ENCODE peak calls at places on chromosomes 7 and 10, in eight cellular contexts. One of them, this sample, is unnamed.

GRCh38 chr7:133790911-133791310 is 336.2 kb upstream of the LRGUK start:
- DNase-seq in thyroid gland: no peak
- DNase-seq in A549: no peak
- DNase-seq in HCT116: no peak
- DNase-seq in transverse colon: no peak
- DNase-seq in heart left ventricle: no peak
- DNase-seq in stomach: no peak
- DNase-seq in tibial nerve: no peak
- DNase-seq in this sample: no peak

GRCh38 chr10:79046326-79046725 is 22.4 kb upstream of the ZMIZ1 start:
- DNase-seq in thyroid gland: no peak
- DNase-seq in A549: no peak
- DNase-seq in HCT116: no peak
- DNase-seq in transverse colon: no peak
- DNase-seq in heart left ventricle: peak; percentile 14
- DNase-seq in stomach: no peak
- DNase-seq in tibial nerve: no peak
- DNase-seq in this sample: no peak

GRCh38 chr7:38550881-38551280 is 80.3 kb downstream of the AMPH start:
- DNase-seq in thyroid gland: no peak
- DNase-seq in A549: no peak
- DNase-seq in HCT116: no peak
- DNase-seq in transverse colon: no peak
- DNase-seq in heart left ventricle: no peak
- DNase-seq in stomach: no peak
- DNase-seq in tibial nerve: no peak
- DNase-seq in this sample: no peak

GRCh38 chr10:126041804-126042231 is 145.5 kb downstream of the FANK1 start:
- DNase-seq in thyroid gland: peak; percentile 96
- DNase-seq in A549: peak; percentile 80
- DNase-seq in HCT116: no peak
- DNase-seq in transverse colon: peak; percentile 71
- DNase-seq in heart left ventricle: peak; percentile 86
- DNase-seq in stomach: peak; percentile 41
- DNase-seq in tibial nerve: peak; percentile 62
- DNase-seq in this sample: peak; percentile 71

GRCh38 chr7:140972876-140973829 is 41.6 kb downstream of the MRPS33 start:
- DNase-seq in thyroid gland: no peak
- DNase-seq in A549: no peak
- DNase-seq in HCT116: no peak
- DNase-seq in transverse colon: no peak
- DNase-seq in heart left ventricle: no peak
- DNase-seq in stomach: no peak
- DNase-seq in tibial nerve: no peak
- DNase-seq in this sample: no peak

GRCh38 chr7:55912748-55913158 is 25.5 kb downstream of the ZNF713 start:
- DNase-seq in thyroid gland: no peak
- DNase-seq in A549: no peak
- DNase-seq in HCT116: no peak
- DNase-seq in transverse colon: no peak
- DNase-seq in heart left ventricle: no peak
- DNase-seq in stomach: no peak
- DNase-seq in tibial nerve: no peak
- DNase-seq in this sample: no peak

GRCh38 chr10:4512557-4513286 is 313.3 kb upstream of the AKR1E2 start:
- DNase-seq in thyroid gland: peak; percentile 64
- DNase-seq in A549: peak; percentile 75
- DNase-seq in HCT116: peak; percentile 36
- DNase-seq in transverse colon: peak; percentile 44
- DNase-seq in heart left ventricle: peak; percentile 62
- DNase-seq in stomach: peak; percentile 37
- DNase-seq in tibial nerve: no peak
- DNase-seq in this sample: peak; percentile 12

GRCh38 chr7:123872908-123873307 is 27.9 kb downstream of the HYAL4 start:
- DNase-seq in thyroid gland: no peak
- DNase-seq in A549: no peak
- DNase-seq in HCT116: no peak
- DNase-seq in transverse colon: no peak
- DNase-seq in heart left ventricle: no peak
- DNase-seq in stomach: no peak
- DNase-seq in tibial nerve: no peak
- DNase-seq in this sample: no peak

GRCh38 chr7:138665669-138666140 is 35.5 kb downstream of the SVOPL start:
- DNase-seq in thyroid gland: no peak
- DNase-seq in A549: no peak
- DNase-seq in HCT116: no peak
- DNase-seq in transverse colon: no peak
- DNase-seq in heart left ventricle: no peak
- DNase-seq in stomach: no peak
- DNase-seq in tibial nerve: no peak
- DNase-seq in this sample: no peak

GRCh38 chr7:106064329-106064728 is 47.8 kb downstream of the SYPL1 start:
- DNase-seq in thyroid gland: no peak
- DNase-seq in A549: no peak
- DNase-seq in HCT116: no peak
- DNase-seq in transverse colon: no peak
- DNase-seq in heart left ventricle: no peak
- DNase-seq in stomach: no peak
- DNase-seq in tibial nerve: no peak
- DNase-seq in this sample: no peak

GRCh38 chr10:23171232-23171876 is 20.8 kb upstream of the PTF1A start:
- DNase-seq in thyroid gland: peak; percentile 61
- DNase-seq in A549: no peak
- DNase-seq in HCT116: no peak
- DNase-seq in transverse colon: no peak
- DNase-seq in heart left ventricle: no peak
- DNase-seq in stomach: no peak
- DNase-seq in tibial nerve: no peak
- DNase-seq in this sample: peak; percentile 19

GRCh38 chr7:108226723-108227359 is 96.7 kb upstream of the LAMB4 start:
- DNase-seq in thyroid gland: no peak
- DNase-seq in A549: no peak
- DNase-seq in HCT116: no peak
- DNase-seq in transverse colon: no peak
- DNase-seq in heart left ventricle: no peak
- DNase-seq in stomach: no peak
- DNase-seq in tibial nerve: no peak
- DNase-seq in this sample: peak; percentile 35

GRCh38 chr7:5598261-5598761 is 174.7 kb upstream of the TNRC18 start:
- DNase-seq in thyroid gland: no peak
- DNase-seq in A549: peak; percentile 44
- DNase-seq in HCT116: no peak
- DNase-seq in transverse colon: no peak
- DNase-seq in heart left ventricle: no peak
- DNase-seq in stomach: no peak
- DNase-seq in tibial nerve: no peak
- DNase-seq in this sample: peak; percentile 39

GRCh38 chr10:62979921-62980320 is 153.2 kb upstream of the NRBF2 start:
- DNase-seq in thyroid gland: no peak
- DNase-seq in A549: no peak
- DNase-seq in HCT116: no peak
- DNase-seq in transverse colon: no peak
- DNase-seq in heart left ventricle: no peak
- DNase-seq in stomach: no peak
- DNase-seq in tibial nerve: no peak
- DNase-seq in this sample: no peak

GRCh38 chr10:125169915-125170314 is 9.6 kb upstream of the CTBP2 start:
- DNase-seq in thyroid gland: no peak
- DNase-seq in A549: no peak
- DNase-seq in HCT116: no peak
- DNase-seq in transverse colon: no peak
- DNase-seq in heart left ventricle: no peak
- DNase-seq in stomach: no peak
- DNase-seq in tibial nerve: no peak
- DNase-seq in this sample: no peak

GRCh38 chr7:1339611-1340010 is 106.9 kb downstream of the UNCX start:
- DNase-seq in thyroid gland: no peak
- DNase-seq in A549: no peak
- DNase-seq in HCT116: no peak
- DNase-seq in transverse colon: no peak
- DNase-seq in heart left ventricle: peak; percentile 3
- DNase-seq in stomach: no peak
- DNase-seq in tibial nerve: no peak
- DNase-seq in this sample: no peak

GRCh38 chr7:4724648-4725013 is 42.5 kb downstream of the FOXK1 start:
- DNase-seq in thyroid gland: no peak
- DNase-seq in A549: peak; percentile 52
- DNase-seq in HCT116: no peak
- DNase-seq in transverse colon: no peak
- DNase-seq in heart left ventricle: no peak
- DNase-seq in stomach: no peak
- DNase-seq in tibial nerve: no peak
- DNase-seq in this sample: no peak

GRCh38 chr7:20785211-20786048 is 1.3 kb downstream of the SP8 start:
- DNase-seq in thyroid gland: peak; percentile 25
- DNase-seq in A549: no peak
- DNase-seq in HCT116: no peak
- DNase-seq in transverse colon: no peak
- DNase-seq in heart left ventricle: no peak
- DNase-seq in stomach: peak; percentile 36
- DNase-seq in tibial nerve: no peak
- DNase-seq in this sample: peak; percentile 46

GRCh38 chr7:51007708-51008505 is 225.2 kb upstream of the GRB10 start:
- DNase-seq in thyroid gland: no peak
- DNase-seq in A549: no peak
- DNase-seq in HCT116: no peak
- DNase-seq in transverse colon: no peak
- DNase-seq in heart left ventricle: no peak
- DNase-seq in stomach: no peak
- DNase-seq in tibial nerve: no peak
- DNase-seq in this sample: no peak

GRCh38 chr10:72065439-72066025 is 22.8 kb downstream of the SPOCK2 start:
- DNase-seq in thyroid gland: no peak
- DNase-seq in A549: no peak
- DNase-seq in HCT116: no peak
- DNase-seq in transverse colon: no peak
- DNase-seq in heart left ventricle: no peak
- DNase-seq in stomach: no peak
- DNase-seq in tibial nerve: no peak
- DNase-seq in this sample: no peak

GRCh38 chr10:6114299-6114698 is 25.5 kb downstream of the RBM17 start:
- DNase-seq in thyroid gland: no peak
- DNase-seq in A549: no peak
- DNase-seq in HCT116: no peak
- DNase-seq in transverse colon: no peak
- DNase-seq in heart left ventricle: no peak
- DNase-seq in stomach: no peak
- DNase-seq in tibial nerve: no peak
- DNase-seq in this sample: no peak

GRCh38 chr7:50558380-50559051 is 6.7 kb downstream of the DDC start:
- DNase-seq in thyroid gland: no peak
- DNase-seq in A549: no peak
- DNase-seq in HCT116: no peak
- DNase-seq in transverse colon: no peak
- DNase-seq in heart left ventricle: no peak
- DNase-seq in stomach: no peak
- DNase-seq in tibial nerve: no peak
- DNase-seq in this sample: no peak

GRCh38 chr10:111093741-111094380 is 17.0 kb downstream of the ADRA2A start:
- DNase-seq in thyroid gland: no peak
- DNase-seq in A549: no peak
- DNase-seq in HCT116: no peak
- DNase-seq in transverse colon: no peak
- DNase-seq in heart left ventricle: no peak
- DNase-seq in stomach: no peak
- DNase-seq in tibial nerve: no peak
- DNase-seq in this sample: no peak

GRCh38 chr7:127847641-127848040 is 183.6 kb downstream of the LRRC4 start:
- DNase-seq in thyroid gland: no peak
- DNase-seq in A549: no peak
- DNase-seq in HCT116: no peak
- DNase-seq in transverse colon: no peak
- DNase-seq in heart left ventricle: no peak
- DNase-seq in stomach: no peak
- DNase-seq in tibial nerve: no peak
- DNase-seq in this sample: no peak
- TF ChIP-seq POLR2A in thyroid gland: no peak
- TF ChIP-seq POLR2A in A549: no peak
- TF ChIP-seq POLR2A in HCT116: no peak
- TF ChIP-seq POLR2A in transverse colon: no peak
- TF ChIP-seq POLR2A in heart left ventricle: no peak
- TF ChIP-seq POLR2A in stomach: no peak
- TF ChIP-seq POLR2A in tibial nerve: no peak
- TF ChIP-seq POLR2A in this sample: no peak

GRCh38 chr10:69061305-69062161 is 26.4 kb upstream of the SRGN start:
- DNase-seq in thyroid gland: peak; percentile 7
- DNase-seq in A549: peak; percentile 84
- DNase-seq in HCT116: no peak
- DNase-seq in transverse colon: peak; percentile 61
- DNase-seq in heart left ventricle: peak; percentile 77
- DNase-seq in stomach: peak; percentile 38
- DNase-seq in tibial nerve: peak; percentile 39
- DNase-seq in this sample: peak; percentile 64
- TF ChIP-seq POLR2A in thyroid gland: no peak
- TF ChIP-seq POLR2A in A549: no peak
- TF ChIP-seq POLR2A in HCT116: no peak
- TF ChIP-seq POLR2A in transverse colon: peak; percentile 47
- TF ChIP-seq POLR2A in heart left ventricle: peak; percentile 15
- TF ChIP-seq POLR2A in stomach: no peak
- TF ChIP-seq POLR2A in tibial nerve: peak; percentile 44
- TF ChIP-seq POLR2A in this sample: peak; percentile 33

DNA sequence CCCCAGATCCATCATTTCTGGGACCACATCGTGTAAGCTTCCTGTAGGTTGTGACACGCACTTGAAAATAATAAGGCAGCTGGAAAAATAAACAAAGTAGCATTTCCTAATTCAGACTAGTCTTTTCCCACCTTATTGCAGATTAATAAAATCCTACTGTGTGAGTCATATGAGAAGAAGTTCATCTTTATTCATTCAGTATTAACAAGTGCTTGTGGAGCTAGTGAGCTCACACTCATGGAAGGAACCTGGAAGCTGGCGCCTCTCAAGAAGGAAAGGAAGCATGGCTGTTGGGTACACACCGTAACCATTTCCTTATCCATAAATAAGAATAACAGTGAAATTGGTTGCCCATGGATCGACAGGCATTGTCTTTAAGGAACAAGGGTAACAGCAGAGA is 152.6 kb upstream of the PFKP start:
- DNase-seq in thyroid gland: no peak
- DNase-seq in A549: no peak
- DNase-seq in HCT116: no peak
- DNase-seq in transverse colon: no peak
- DNase-seq in heart left ventricle: no peak
- DNase-seq in stomach: no peak
- DNase-seq in tibial nerve: no peak
- DNase-seq in this sample: no peak
- TF ChIP-seq POLR2A in thyroid gland: no peak
- TF ChIP-seq POLR2A in A549: no peak
- TF ChIP-seq POLR2A in HCT116: no peak
- TF ChIP-seq POLR2A in transverse colon: no peak
- TF ChIP-seq POLR2A in heart left ventricle: no peak
- TF ChIP-seq POLR2A in stomach: no peak
- TF ChIP-seq POLR2A in tibial nerve: no peak
- TF ChIP-seq POLR2A in this sample: no peak

GRCh38 chr7:27165089-27165654 is at the start of gene HOXA9:
- DNase-seq in thyroid gland: peak; percentile 31
- DNase-seq in A549: no peak
- DNase-seq in HCT116: peak; percentile 94
- DNase-seq in transverse colon: peak; percentile 87
- DNase-seq in heart left ventricle: peak; percentile 74
- DNase-seq in stomach: no peak
- DNase-seq in tibial nerve: peak; percentile 91
- DNase-seq in this sample: peak; percentile 49
- TF ChIP-seq POLR2A in thyroid gland: no peak
- TF ChIP-seq POLR2A in A549: no peak
- TF ChIP-seq POLR2A in HCT116: peak; percentile 88
- TF ChIP-seq POLR2A in transverse colon: peak; percentile 77
- TF ChIP-seq POLR2A in heart left ventricle: no peak
- TF ChIP-seq POLR2A in stomach: no peak
- TF ChIP-seq POLR2A in tibial nerve: peak; percentile 56
- TF ChIP-seq POLR2A in this sample: no peak

GRCh38 chr10:102450374-102451104 is 804 bp downstream of the C10orf95 start:
- DNase-seq in thyroid gland: peak; percentile 92
- DNase-seq in A549: peak; percentile 79
- DNase-seq in HCT116: peak; percentile 82
- DNase-seq in transverse colon: peak; percentile 88
- DNase-seq in heart left ventricle: peak; percentile 93
- DNase-seq in stomach: peak; percentile 90
- DNase-seq in tibial nerve: peak; percentile 38
- DNase-seq in this sample: peak; percentile 91
- TF ChIP-seq POLR2A in thyroid gland: peak; percentile 8
- TF ChIP-seq POLR2A in A549: peak; percentile 75
- TF ChIP-seq POLR2A in HCT116: peak; percentile 94
- TF ChIP-seq POLR2A in transverse colon: no peak
- TF ChIP-seq POLR2A in heart left ventricle: peak; percentile 69
- TF ChIP-seq POLR2A in stomach: no peak
- TF ChIP-seq POLR2A in tibial nerve: peak; percentile 62
- TF ChIP-seq POLR2A in this sample: peak; percentile 86

This sample was measured in erythroblast.